ENCODE peak calls at places on chromosome 13, in nine cellular contexts. M is pancreas, G is fibroblast of lung, W is uterus, X is suprapubic skin, C is transverse colon, L is activated B cell treated with CpG ODN at 0.5 μM for 24 hours, O is HCT116, Q is lower lobe of right lung. J is an unnamed sample.

GRCh38 chr13:27022571-27023311 is 148.9 kb downstream of the USP12 start:
- DNase-seq in M (no peak), G (peak), W (no peak), X (peak), C (no peak), L (no peak), O (no peak), Q (no peak), J (peak)

GRCh38 chr13:106500450-106500849 is 35.0 kb downstream of the EFNB2 start:
- DNase-seq in M (no peak), G (no peak), W (no peak), X (no peak), C (no peak), L (no peak), O (no peak), Q (no peak), J (no peak)

GRCh38 chr13:100269837-100270236 is 180.9 kb downstream of the PCCA start:
- DNase-seq in M (peak), G (peak), W (peak), X (no peak), C (peak), L (no peak), O (no peak), Q (peak), J (peak)

GRCh38 chr13:25719666-25720065 is 332.1 kb downstream of the SHISA2 start:
- DNase-seq in M (no peak), G (no peak), W (no peak), X (no peak), C (no peak), L (no peak), O (no peak), Q (no peak), J (no peak)

GRCh38 chr13:41652735-41653361 is 195.5 kb downstream of the RGCC start:
- DNase-seq in M (no peak), G (peak), W (no peak), X (no peak), C (no peak), L (no peak), O (peak), Q (no peak), J (peak)

GRCh38 chr13:26425439-26426358 is 131.8 kb upstream of the WASF3 start:
- DNase-seq in M (no peak), G (peak), W (no peak), X (no peak), C (peak), L (no peak), O (no peak), Q (peak), J (no peak)

GRCh38 chr13:104414771-104415170 is 1348.6 kb upstream of the SLC10A2 start:
- DNase-seq in M (no peak), G (no peak), W (no peak), X (no peak), C (no peak), L (no peak), O (no peak), Q (no peak), J (no peak)

GRCh38 chr13:112113355-112113754 is 46.4 kb downstream of the SOX1 start:
- DNase-seq in M (no peak), G (no peak), W (no peak), X (peak), C (peak), L (no peak), O (no peak), Q (no peak), J (no peak)

GRCh38 chr13:40793339-40793738 is 3.9 kb downstream of the SLC25A15 start:
- DNase-seq in M (no peak), G (no peak), W (no peak), X (no peak), C (no peak), L (no peak), O (no peak), Q (no peak), J (no peak)

GRCh38 chr13:97224544-97225324 is 2.6 kb downstream of the MBNL2 start:
- DNase-seq in M (peak), G (peak), W (no peak), X (no peak), C (peak), L (no peak), O (no peak), Q (no peak), J (no peak)

GRCh38 chr13:41631296-41631965 is 174.1 kb downstream of the RGCC start:
- DNase-seq in M (no peak), G (no peak), W (no peak), X (no peak), C (no peak), L (no peak), O (no peak), Q (no peak), J (no peak)

GRCh38 chr13:29005035-29005434 is 184.9 kb downstream of the MTUS2 start:
- DNase-seq in M (no peak), G (no peak), W (no peak), X (no peak), C (no peak), L (no peak), O (no peak), Q (no peak), J (no peak)
- TF ChIP-seq CTCF in M (no peak), G (no peak), W (no peak), X (no peak), C (no peak), L (no peak), O (no peak), Q (no peak), J (no peak)

DNA sequence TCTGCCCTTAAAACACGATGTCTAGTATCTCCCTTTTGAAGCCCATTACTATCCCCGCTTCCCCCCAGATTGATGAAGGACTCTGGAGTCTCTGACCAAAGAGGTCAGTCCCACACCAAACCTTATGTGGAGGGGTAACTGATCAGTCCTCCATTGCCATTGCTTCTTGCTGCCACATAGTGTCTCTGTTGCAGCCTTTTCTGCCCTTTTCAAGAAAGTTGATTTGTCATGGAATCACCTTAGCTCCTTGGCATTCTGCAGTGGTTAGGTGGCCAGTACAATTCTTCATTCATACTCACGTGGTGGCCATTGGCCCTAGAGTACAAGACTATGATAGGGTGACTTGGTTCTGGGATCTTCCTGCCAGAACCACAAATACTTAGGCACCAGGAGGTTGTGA is 8.4 kb upstream of the HTR2A start:
- DNase-seq in M (no peak), G (peak), W (no peak), X (no peak), C (no peak), L (no peak), O (no peak), Q (no peak), J (no peak)
- TF ChIP-seq CTCF in M (no peak), G (peak), W (no peak), X (no peak), C (no peak), L (no peak), O (peak), Q (no peak), J (peak)

DNA sequence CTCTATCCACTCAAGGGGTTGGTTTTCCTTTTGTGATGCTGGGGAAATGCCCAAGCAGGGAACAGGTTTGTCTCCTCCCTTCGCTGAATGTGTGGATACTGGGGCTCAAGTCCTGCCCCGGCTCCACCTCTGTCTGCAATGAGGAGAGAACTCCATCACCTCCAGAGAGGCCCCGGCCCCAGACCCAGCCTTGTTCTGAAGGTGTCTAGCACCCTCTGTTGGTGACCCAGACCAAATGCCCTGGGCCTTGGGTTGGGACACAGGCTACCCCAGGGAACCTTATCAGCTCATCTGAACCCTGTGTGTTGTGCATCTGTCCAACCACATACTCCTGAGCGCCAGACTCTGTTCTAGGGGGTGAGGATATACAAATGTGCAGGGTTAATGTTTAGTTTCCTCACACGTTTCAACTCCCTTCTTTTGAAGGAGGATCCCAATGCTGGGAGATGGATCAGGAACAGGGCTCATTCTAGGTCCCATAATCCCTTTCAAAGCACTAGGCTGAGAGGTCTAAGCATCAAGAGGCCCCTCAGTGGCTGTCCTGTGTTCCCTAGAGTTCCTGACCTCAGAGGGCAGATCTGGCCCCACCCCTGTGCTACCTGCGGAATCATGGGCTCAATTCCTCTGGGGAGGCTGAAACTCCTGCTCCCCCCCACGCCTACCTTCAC is 112.5 kb upstream of the SLC7A1 start:
- DNase-seq in M (peak), G (peak), W (no peak), X (no peak), C (peak), L (no peak), O (peak), Q (no peak), J (peak)
- TF ChIP-seq CTCF in M (peak), G (peak), W (no peak), X (no peak), C (peak), L (no peak), O (peak), Q (peak), J (peak)

GRCh38 chr13:53310786-53311185 is 282.2 kb downstream of the OLFM4 start:
- DNase-seq in M (no peak), G (no peak), W (no peak), X (no peak), C (no peak), L (no peak), O (no peak), Q (no peak), J (no peak)

DNA sequence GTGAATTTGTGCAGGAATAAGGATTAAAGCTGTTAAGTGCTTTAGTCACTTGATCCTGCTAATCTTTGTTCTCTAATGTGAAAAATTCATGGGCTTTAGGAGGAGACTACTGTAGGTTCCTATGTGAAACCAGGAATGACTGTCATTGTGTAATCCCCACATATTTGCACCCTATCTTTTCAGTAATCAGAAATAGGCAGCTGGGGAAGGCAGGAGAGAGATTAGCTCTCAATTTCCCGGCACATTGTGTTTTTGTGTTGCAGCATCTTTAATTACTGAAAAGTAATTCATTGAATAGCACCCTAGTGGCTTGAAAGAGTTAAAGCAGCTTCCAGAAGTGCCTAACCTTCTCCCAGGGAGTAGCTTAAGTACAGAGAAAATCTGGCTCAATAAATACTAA is 282.9 kb downstream of the OLFM4 start:
- DNase-seq in M (no peak), G (no peak), W (no peak), X (no peak), C (no peak), L (no peak), O (no peak), Q (no peak), J (no peak)
- TF ChIP-seq CTCF in M (no peak), G (no peak), W (no peak), X (no peak), C (no peak), L (no peak), O (no peak), Q (no peak), J (no peak)

GRCh38 chr13:66543780-66544179 is 686.4 kb downstream of the PCDH9 start:
- DNase-seq in M (no peak), G (no peak), W (no peak), X (no peak), C (no peak), L (no peak), O (peak), Q (no peak), J (no peak)
- TF ChIP-seq CTCF in M (no peak), G (no peak), W (no peak), X (no peak), C (no peak), L (no peak), O (peak), Q (no peak), J (no peak)